ENCODE peak calls at places on chromosomes 1 and 21, in seven cellular contexts. Y is adrenal gland, G is A549, U is ureter, N is stomach, C is D341Med, H is MV-4-11. L is an unnamed sample.

GRCh38 chr1:212074313-212074712 is 38.8 kb downstream of the DTL start:
- DNase-seq in Y (no peak), G (no peak), U (no peak), N (no peak), C (no peak), H (no peak), L (no peak)

GRCh38 chr1:85577421-85578320 is 2.9 kb upstream of the CCN1 start:
- DNase-seq in Y (peak), G (peak), U (no peak), N (no peak), C (no peak), H (no peak), L (peak)

GRCh38 chr1:14631421-14631820 is 32.9 kb downstream of the KAZN start:
- DNase-seq in Y (no peak), G (no peak), U (no peak), N (no peak), C (no peak), H (no peak), L (no peak)

GRCh38 chr1:31372961-31373896 is at the start of gene FABP3:
- DNase-seq in Y (peak), G (no peak), U (peak), N (peak), C (peak), H (peak), L (peak)

GRCh38 chr1:184972281-184973055 is 1.8 kb downstream of the NIBAN1 start:
- DNase-seq in Y (no peak), G (no peak), U (no peak), N (no peak), C (no peak), H (no peak), L (no peak)

GRCh38 chr21:43297411-43297981 is 128.7 kb downstream of the CRYAA start:
- DNase-seq in Y (no peak), G (no peak), U (no peak), N (no peak), C (no peak), H (no peak), L (no peak)

GRCh38 chr1:212228591-212229119 is 56.6 kb upstream of the PPP2R5A start:
- DNase-seq in Y (no peak), G (peak), U (no peak), N (peak), C (no peak), H (no peak), L (no peak)

GRCh38 chr1:54565113-54565501 is 17.1 kb downstream of the ACOT11 start:
- DNase-seq in Y (no peak), G (no peak), U (no peak), N (no peak), C (no peak), H (no peak), L (peak)

GRCh38 chr1:47587891-47588582 is 150.2 kb downstream of the FOXD2 start:
- DNase-seq in Y (peak), G (no peak), U (peak), N (no peak), C (peak), H (no peak), L (no peak)

GRCh38 chr1:201702936-201703335 is 126.0 kb upstream of the IPO9 start:
- DNase-seq in Y (no peak), G (peak), U (no peak), N (no peak), C (peak), H (no peak), L (no peak)

GRCh38 chr21:43025636-43026180 is 49.9 kb downstream of the CBS start:
- DNase-seq in Y (no peak), G (no peak), U (no peak), N (no peak), C (no peak), H (no peak), L (no peak)

GRCh38 chr1:20711285-20712209 is 6.3 kb downstream of the KIF17 start:
- DNase-seq in Y (no peak), G (no peak), U (no peak), N (no peak), C (no peak), H (peak), L (no peak)

GRCh38 chr1:226417830-226418546 is 10.1 kb upstream of the PARP1 start:
- DNase-seq in Y (no peak), G (no peak), U (no peak), N (no peak), C (no peak), H (no peak), L (no peak)

GRCh38 chr1:60066001-60066400 is 7.6 kb downstream of the C1orf87 start:
- DNase-seq in Y (no peak), G (no peak), U (no peak), N (no peak), C (no peak), H (no peak), L (no peak)

GRCh38 chr1:231690072-231690471 is 63.5 kb downstream of the DISC1 start:
- DNase-seq in Y (no peak), G (no peak), U (no peak), N (no peak), C (no peak), H (peak), L (no peak)

GRCh38 chr1:206792939-206793607 is 20.8 kb upstream of the IL10 start:
- DNase-seq in Y (no peak), G (no peak), U (no peak), N (no peak), C (no peak), H (no peak), L (no peak)

GRCh38 chr1:35136780-35137179 is 56.2 kb downstream of the SFPQ start:
- DNase-seq in Y (no peak), G (no peak), U (no peak), N (no peak), C (no peak), H (no peak), L (no peak)

GRCh38 chr1:228647523-228648444 is 87.5 kb upstream of the RHOU start:
- DNase-seq in Y (peak), G (peak), U (peak), N (peak), C (peak), H (peak), L (peak)

GRCh38 chr1:37691497-37692077 is 729 bp upstream of the CDCA8 start:
- DNase-seq in Y (peak), G (peak), U (peak), N (peak), C (peak), H (peak), L (peak)

GRCh38 chr1:198001776-198002408 is 84.7 kb downstream of the LHX9 start:
- DNase-seq in Y (no peak), G (no peak), U (no peak), N (no peak), C (no peak), H (no peak), L (no peak)

GRCh38 chr1:204866051-204866596 is 4.5 kb upstream of the NFASC start:
- DNase-seq in Y (no peak), G (no peak), U (no peak), N (no peak), C (no peak), H (no peak), L (no peak)

GRCh38 chr21:28936721-28937120 is 56.0 kb downstream of the LTN1 start:
- DNase-seq in Y (no peak), G (no peak), U (no peak), N (no peak), C (no peak), H (no peak), L (no peak)

GRCh38 chr1:192691041-192691440 is 55.1 kb downstream of the RGS13 start:
- DNase-seq in Y (no peak), G (no peak), U (no peak), N (no peak), C (no peak), H (no peak), L (no peak)

GRCh38 chr1:54334996-54335395 is 71.2 kb downstream of the SSBP3 start:
- DNase-seq in Y (no peak), G (no peak), U (no peak), N (no peak), C (no peak), H (no peak), L (no peak)

GRCh38 chr1:52672946-52673345 is 25.2 kb downstream of the COA7 start:
- DNase-seq in Y (no peak), G (no peak), U (no peak), N (no peak), C (no peak), H (no peak), L (no peak)

GRCh38 chr1:213135572-213135971 is 84.5 kb downstream of the RPS6KC1 start:
- DNase-seq in Y (no peak), G (no peak), U (no peak), N (no peak), C (no peak), H (no peak), L (no peak)

GRCh38 chr1:81706650-81707435 is 93.9 kb upstream of the ADGRL2 start:
- DNase-seq in Y (no peak), G (no peak), U (no peak), N (no peak), C (no peak), H (no peak), L (no peak)